ENCODE peak calls at places on chromosomes 1 and 21, in nine cellular contexts. X is head of caudate nucleus, Q is hypothalamus, V is globus pallidus, G is PC-3, P is AG04450, U is HCEC 1CT, E is T-helper 17 cell, L is ACHN. Y is an unnamed sample.

GRCh38 chr1:41476807-41477361 is 7.6 kb downstream of the EDN2 start:
- DNase-seq in X (no peak), Q (no peak), V (no peak), G (no peak), P (no peak), U (no peak), E (no peak), L (peak), Y (no peak)

GRCh38 chr1:41449326-41449921 is 35.1 kb downstream of the EDN2 start:
- DNase-seq in X (no peak), Q (no peak), V (no peak), G (no peak), P (no peak), U (no peak), E (no peak), L (no peak), Y (no peak)

GRCh38 chr1:243482237-243483022 is 226.6 kb downstream of the SDCCAG8 start:
- DNase-seq in X (no peak), Q (no peak), V (no peak), G (peak), P (no peak), U (no peak), E (no peak), L (peak), Y (no peak)

GRCh38 chr1:209490013-209490412 is 93.5 kb upstream of the CAMK1G start:
- DNase-seq in X (no peak), Q (no peak), V (no peak), G (peak), P (no peak), U (peak), E (no peak), L (peak), Y (no peak)

GRCh38 chr1:27102707-27103468 is 52.0 kb downstream of the SLC9A1 start:
- DNase-seq in X (peak), Q (peak), V (peak), G (peak), P (no peak), U (peak), E (peak), L (peak), Y (peak)

GRCh38 chr1:200176798-200177197 is 149.3 kb downstream of the NR5A2 start:
- DNase-seq in X (no peak), Q (no peak), V (no peak), G (no peak), P (no peak), U (no peak), E (no peak), L (no peak), Y (no peak)

GRCh38 chr1:166947398-166948043 is 27.8 kb downstream of the ILDR2 start:
- DNase-seq in X (peak), Q (peak), V (peak), G (no peak), P (no peak), U (no peak), E (no peak), L (peak), Y (peak)

GRCh38 chr1:31152181-31152768 is 86.8 kb upstream of the PUM1 start:
- DNase-seq in X (no peak), Q (no peak), V (no peak), G (peak), P (peak), U (peak), E (no peak), L (no peak), Y (no peak)

GRCh38 chr1:51969038-51969705 is 21.3 kb downstream of the RAB3B start:
- DNase-seq in X (no peak), Q (no peak), V (no peak), G (peak), P (peak), U (peak), E (no peak), L (peak), Y (no peak)

GRCh38 chr1:14968251-14968812 is 185.2 kb upstream of the TMEM51 start:
- DNase-seq in X (peak), Q (no peak), V (peak), G (peak), P (no peak), U (peak), E (no peak), L (peak), Y (peak)

GRCh38 chr1:54904476-54905048 is 17.6 kb upstream of the DHCR24 start:
- DNase-seq in X (no peak), Q (no peak), V (no peak), G (peak), P (peak), U (peak), E (no peak), L (peak), Y (no peak)

GRCh38 chr1:152505083-152505482 is 5.5 kb upstream of the LCE5A start:
- DNase-seq in X (no peak), Q (no peak), V (no peak), G (no peak), P (no peak), U (no peak), E (no peak), L (no peak), Y (no peak)

GRCh38 chr21:45727390-45727789 is 83.9 kb downstream of the PCBP3 start:
- DNase-seq in X (no peak), Q (no peak), V (no peak), G (no peak), P (no peak), U (no peak), E (no peak), L (no peak), Y (no peak)